ENCODE peak calls at places on chromosomes 16 and 17, in ten cellular contexts. Z is cardiac muscle cell, J is endothelial cell of umbilical vein, E is gastrocnemius medialis, W is hepatocyte, O is psoas muscle, R is neural progenitor cell, D is A549, C is transverse colon, G is ovary. I is an unnamed sample.

GRCh38 chr16:30876867-30877266 is 17.0 kb downstream of the BCL7C start:
- DNase-seq in R (peak), W (no peak), O (no peak), J (no peak), Z (no peak), G (no peak), E (no peak), D (no peak), C (no peak), I (no peak)

GRCh38 chr17:58337600-58338453 is 9.2 kb upstream of the TSPOAP1 start:
- DNase-seq in Z (peak), W (peak), C (peak), J (no peak), D (no peak), R (peak), O (peak), E (peak), G (no peak), I (peak)

GRCh38 chr16:57187508-57187854 is 1.4 kb downstream of the RSPRY1 start:
- DNase-seq in E (no peak), W (peak), G (no peak), D (peak), J (no peak), Z (no peak), C (no peak), O (no peak), R (no peak), I (no peak)

GRCh38 chr17:78313735-78314648 is 45.9 kb downstream of the SOCS3 start:
- DNase-seq in J (peak), R (peak), D (peak), W (peak), G (peak), O (peak), Z (peak), E (no peak), C (peak), I (peak)

GRCh38 chr17:72579990-72580320 is 459.1 kb downstream of the SOX9 start:
- DNase-seq in J (no peak), O (no peak), D (no peak), W (no peak), G (no peak), C (no peak), R (no peak), E (no peak), Z (no peak), I (no peak)

GRCh38 chr17:29744121-29744520 is 121.4 kb upstream of the CORO6 start:
- DNase-seq in E (no peak), W (no peak), J (no peak), R (no peak), C (no peak), G (no peak), Z (no peak), D (no peak), O (no peak), I (no peak)

GRCh38 chr17:41492351-41492750 is 2.6 kb upstream of the KRT36 start:
- DNase-seq in E (no peak), Z (no peak), R (no peak), O (no peak), J (no peak), W (no peak), C (no peak), G (no peak), D (no peak), I (no peak)

GRCh38 chr17:35486920-35487727 is 38.6 kb upstream of the SLFN13 start:
- DNase-seq in Z (peak), W (peak), R (no peak), C (peak), J (peak), E (no peak), G (peak), O (peak), D (peak), I (peak)

GRCh38 chr17:29766796-29767327 is 144.2 kb upstream of the CORO6 start:
- DNase-seq in O (no peak), W (no peak), G (no peak), J (no peak), R (no peak), C (no peak), Z (no peak), E (no peak), D (no peak), I (no peak)

GRCh38 chr16:12539185-12539929 is 264.3 kb downstream of the CPPED1 start:
- DNase-seq in C (peak), E (no peak), Z (no peak), O (no peak), J (no peak), W (peak), G (no peak), D (no peak), R (no peak), I (no peak)

GRCh38 chr17:75308732-75309629 is 19.7 kb upstream of the SLC25A19 start:
- DNase-seq in W (peak), G (no peak), R (no peak), E (no peak), Z (no peak), O (no peak), J (no peak), C (peak), D (peak), I (no peak)

GRCh38 chr17:38428150-38428642 is at the start of gene ARHGAP23:
- DNase-seq in C (peak), J (peak), R (peak), O (peak), W (peak), E (no peak), D (peak), G (peak), Z (peak), I (peak)

GRCh38 chr16:25950586-25951201 is 258.9 kb downstream of the HS3ST4 start:
- DNase-seq in E (no peak), G (no peak), W (no peak), O (no peak), D (no peak), R (peak), C (no peak), J (no peak), Z (no peak), I (no peak)

GRCh38 chr16:87954361-87954760 is 3.1 kb downstream of the BANP start:
- DNase-seq in G (no peak), Z (no peak), J (no peak), O (no peak), R (no peak), C (no peak), E (no peak), D (no peak), W (no peak), I (no peak)

GRCh38 chr16:52548261-52549010 is 1.5 kb upstream of the TOX3 start:
- DNase-seq in W (no peak), J (no peak), G (no peak), R (peak), C (no peak), D (no peak), O (no peak), Z (peak), E (no peak), I (no peak)

GRCh38 chr16:85469929-85470590 is 143.1 kb upstream of the GSE1 start:
- DNase-seq in G (no peak), R (no peak), J (no peak), Z (no peak), W (no peak), O (no peak), D (no peak), C (no peak), E (no peak), I (no peak)

GRCh38 chr17:77129568-77130301 is 11.0 kb upstream of the SEC14L1 start:
- DNase-seq in W (no peak), J (no peak), R (peak), Z (no peak), E (peak), D (no peak), G (no peak), O (peak), C (no peak), I (no peak)

GRCh38 chr17:37551788-37552187 is 57.4 kb downstream of the SYNRG start:
- DNase-seq in D (no peak), E (no peak), J (no peak), C (no peak), R (no peak), W (no peak), G (no peak), Z (no peak), O (no peak), I (no peak)

GRCh38 chr16:25045696-25046381 is 30.7 kb upstream of the ARHGAP17 start:
- DNase-seq in E (no peak), C (no peak), R (no peak), J (peak), G (no peak), O (no peak), Z (no peak), D (no peak), W (no peak), I (no peak)

GRCh38 chr16:54504372-54504771 is 217.8 kb upstream of the IRX3 start:
- DNase-seq in R (no peak), G (no peak), W (no peak), O (no peak), J (peak), Z (peak), E (no peak), D (no peak), C (peak), I (no peak)

GRCh38 chr16:57941016-57941656 is 29.8 kb downstream of the CNGB1 start:
- DNase-seq in J (peak), E (no peak), O (peak), R (no peak), W (no peak), D (no peak), Z (no peak), G (no peak), C (peak), I (peak)

GRCh38 chr17:45895969-45896793 is 1.8 kb downstream of the MAPT start:
- DNase-seq in E (peak), G (no peak), J (no peak), C (no peak), W (no peak), D (no peak), R (peak), O (peak), Z (no peak), I (no peak)

GRCh38 chr17:56613131-56613530 is 19.6 kb downstream of the NOG start:
- DNase-seq in O (no peak), C (no peak), G (no peak), E (no peak), R (no peak), Z (no peak), W (no peak), D (no peak), J (no peak), I (no peak)

GRCh38 chr17:39045948-39046679 is 78.9 kb upstream of the FBXO47 start:
- DNase-seq in R (peak), D (no peak), W (peak), C (no peak), E (no peak), G (no peak), O (no peak), J (no peak), Z (no peak), I (no peak)

GRCh38 chr17:39208893-39209292 is 8.8 kb downstream of the RPL19 start:
- DNase-seq in R (peak), C (peak), D (no peak), Z (no peak), J (no peak), W (no peak), G (no peak), E (peak), O (no peak), I (peak)

GRCh38 chr16:19135896-19136438 is 22.2 kb downstream of the ITPRIPL2 start:
- DNase-seq in W (peak), R (no peak), C (peak), D (peak), O (no peak), Z (no peak), J (no peak), E (no peak), G (no peak), I (no peak)

GRCh38 chr16:11133344-11133921 is 122.6 kb downstream of the SOCS1 start:
- DNase-seq in W (peak), O (peak), Z (peak), C (peak), G (peak), R (no peak), E (peak), J (peak), D (no peak), I (peak)

GRCh38 chr17:63286254-63286653 is 159.9 kb downstream of the CYB561 start:
- DNase-seq in D (no peak), J (no peak), O (no peak), Z (no peak), W (no peak), E (no peak), G (no peak), R (no peak), C (no peak), I (no peak)

GRCh38 chr17:45319239-45319703 is 2.5 kb upstream of the MAP3K14 start:
- DNase-seq in J (no peak), O (no peak), W (peak), Z (no peak), E (no peak), G (no peak), C (no peak), D (peak), R (no peak), I (no peak)

GRCh38 chr17:6079155-6079554 is 9.0 kb downstream of the WSCD1 start:
- DNase-seq in J (no peak), O (no peak), Z (no peak), W (no peak), C (no peak), E (no peak), G (no peak), R (peak), D (no peak), I (no peak)

GRCh38 chr17:63433746-63434591 is 12.1 kb downstream of the CYB561 start:
- DNase-seq in E (peak), Z (no peak), R (no peak), G (peak), D (no peak), J (no peak), C (peak), W (peak), O (peak), I (no peak)

GRCh38 chr16:19933740-19934139 is 49.1 kb upstream of the GPRC5B start:
- DNase-seq in D (no peak), O (no peak), J (no peak), W (peak), Z (no peak), C (no peak), R (no peak), G (no peak), E (no peak), I (no peak)

GRCh38 chr16:11248133-11248532 is 7.9 kb downstream of the SOCS1 start:
- DNase-seq in E (no peak), O (no peak), C (no peak), G (no peak), D (no peak), Z (no peak), W (no peak), J (no peak), R (no peak), I (no peak)

GRCh38 chr16:15682105-15682570 is 32.1 kb downstream of the NDE1 start:
- DNase-seq in C (peak), G (no peak), R (peak), E (no peak), W (peak), O (peak), J (peak), D (peak), Z (peak), I (no peak)

GRCh38 chr17:50560185-50560824 is at the start of gene CACNA1G:
- DNase-seq in D (peak), W (peak), C (peak), R (peak), E (peak), O (peak), G (peak), Z (peak), J (peak), I (peak)

GRCh38 chr16:56631832-56632159 is 663 bp upstream of the MT1M start:
- DNase-seq in E (no peak), Z (peak), O (no peak), W (no peak), J (no peak), R (no peak), D (no peak), C (no peak), G (no peak), I (no peak)

DNA sequence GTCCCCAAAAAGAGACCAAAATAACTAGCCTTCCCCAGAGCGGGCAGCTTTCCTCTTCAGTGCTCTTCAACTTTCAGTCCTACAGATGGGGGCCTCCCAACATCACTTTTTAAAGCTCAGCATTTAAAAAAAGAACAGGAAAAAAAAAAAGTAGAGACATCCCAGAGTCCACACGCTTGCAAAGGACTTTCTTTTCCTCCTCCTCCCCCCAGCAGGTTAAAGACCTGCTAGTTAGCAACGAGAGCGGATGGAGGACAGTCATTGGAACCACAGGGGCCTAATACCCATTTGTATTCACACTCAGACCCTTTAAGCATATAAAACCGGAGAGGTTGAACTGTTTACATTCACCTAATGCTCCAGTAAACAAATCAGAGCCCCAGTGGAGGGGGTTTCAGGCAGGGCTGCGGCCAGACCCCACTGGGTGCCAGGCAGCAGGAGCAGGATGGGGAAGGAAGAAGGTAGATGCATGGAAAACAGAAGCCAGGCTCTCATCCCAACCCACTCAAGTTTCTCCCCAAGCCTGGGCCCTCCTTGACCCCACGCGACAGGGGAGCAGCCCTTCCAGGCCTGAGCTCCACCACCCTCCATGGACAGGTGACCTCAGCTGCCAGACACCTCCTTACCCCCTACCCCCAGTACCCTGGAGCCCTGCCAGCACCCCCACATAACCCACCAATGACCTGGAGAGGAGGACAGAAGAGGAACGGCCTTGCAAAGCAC is 15.2 kb downstream of the ZFHX3 start:
- DNase-seq in D (no peak), J (no peak), W (no peak), C (no peak), R (peak), O (no peak), G (no peak), Z (peak), E (no peak), I (no peak)
- H3K27ac ChIP-seq in D (peak), J (no peak), W (peak), C (peak), R (no peak), O (peak), G (no peak), Z (peak), E (peak), I (no peak)

GRCh38 chr17:69245617-69246016 is 17.0 kb upstream of the ABCA10 start:
- DNase-seq in E (no peak), Z (no peak), J (no peak), R (no peak), W (no peak), G (no peak), D (no peak), C (no peak), O (no peak), I (no peak)
- H3K4me3 ChIP-seq in E (no peak), Z (no peak), J (no peak), R (no peak), W (no peak), G (no peak), D (no peak), C (no peak), O (no peak), I (no peak)

DNA sequence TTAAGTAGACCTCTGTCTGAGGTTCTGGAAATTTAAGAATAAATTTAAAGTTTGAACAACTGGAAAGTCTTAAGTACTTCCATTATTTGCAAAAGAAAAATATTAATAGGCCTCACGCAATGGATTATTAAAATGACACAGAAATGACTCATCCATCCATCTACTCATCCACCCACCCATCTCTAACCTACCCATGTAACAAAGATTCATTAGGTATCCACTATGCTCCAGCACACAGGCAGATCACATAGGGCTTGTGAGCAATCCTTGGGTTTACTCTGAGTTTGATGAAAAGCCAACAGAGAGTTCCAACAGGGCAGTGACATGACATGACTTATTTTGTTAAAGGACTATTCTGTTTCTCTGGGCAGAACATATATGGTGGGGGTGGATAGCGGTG is 93.3 kb downstream of the HELZ start:
- DNase-seq in G (no peak), C (no peak), W (no peak), Z (no peak), R (no peak), O (no peak), E (no peak), J (no peak), D (peak), I (no peak)
- TF ChIP-seq CTCF in G (no peak), C (no peak), W (no peak), Z (no peak), R (no peak), O (no peak), E (no peak), J (no peak), D (no peak), I (no peak)

GRCh38 chr16:68283840-68284595 is 19.7 kb downstream of the SLC7A6 start:
- DNase-seq in C (no peak), G (no peak), J (no peak), W (no peak), Z (peak), D (no peak), O (peak), E (peak), R (no peak), I (no peak)
- H3K27ac ChIP-seq in C (peak), G (no peak), J (no peak), W (no peak), Z (peak), D (no peak), O (peak), E (peak), R (no peak), I (peak)

DNA sequence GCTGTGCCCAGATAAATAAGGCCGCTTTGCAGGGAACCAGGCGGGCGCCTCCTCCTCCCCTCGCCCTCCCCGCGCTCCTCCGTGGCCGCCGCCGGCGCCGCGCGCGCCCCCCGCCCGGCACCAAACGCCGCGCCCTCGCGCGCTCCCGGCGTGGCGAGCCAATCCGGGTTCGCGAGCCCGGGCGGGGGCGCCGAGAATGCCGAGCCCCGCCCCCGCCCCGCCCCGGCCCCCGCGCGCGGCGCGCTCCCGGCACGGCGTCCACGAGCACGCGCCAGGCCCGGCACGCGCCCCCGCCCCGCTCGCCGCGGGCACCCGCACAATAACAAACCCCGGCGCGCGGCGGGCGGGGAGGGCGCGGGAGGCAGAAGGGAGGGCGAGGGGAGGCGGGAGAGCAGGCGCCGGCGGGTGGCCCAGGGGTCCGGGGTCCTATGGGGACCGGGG is at the start of gene FBXL16:
- DNase-seq in D (no peak), R (peak), O (no peak), E (no peak), C (no peak), G (no peak), Z (no peak), J (no peak), W (no peak), I (no peak)
- H3K4me3 ChIP-seq in D (peak), R (peak), O (peak), E (no peak), C (no peak), G (no peak), Z (no peak), J (no peak), W (no peak), I (no peak)

I was measured in upper lobe of right lung.